ENCODE peak calls at places on chromosome 15, in ten cellular contexts. K, C, W, N, M, Y, O, R, B and Q are unnamed samples.

GRCh38 chr15:99451484-99451883 is 114.3 kb upstream of the MEF2A start:
- DNase-seq in K (no peak), C (no peak), W (no peak), N (no peak), M (no peak), Y (no peak), O (no peak), R (no peak), B (no peak), Q (no peak)

GRCh38 chr15:88120021-88120420 is 136.5 kb downstream of the NTRK3 start:
- DNase-seq in K (no peak), C (no peak), W (no peak), N (no peak), M (no peak), Y (no peak), O (no peak), R (no peak), B (no peak), Q (no peak)

GRCh38 chr15:29126208-29126536 is 143.4 kb downstream of the NSMCE3 start:
- DNase-seq in K (no peak), C (no peak), W (no peak), N (no peak), M (no peak), Y (no peak), O (no peak), R (no peak), B (no peak), Q (no peak)

GRCh38 chr15:47551079-47551478 is 166.2 kb upstream of the SEMA6D start:
- DNase-seq in K (no peak), C (no peak), W (no peak), N (no peak), M (no peak), Y (peak), O (peak), R (no peak), B (no peak), Q (peak)

GRCh38 chr15:79849789-79850188 is 47.0 kb downstream of the MTHFS start:
- DNase-seq in K (peak), C (no peak), W (no peak), N (no peak), M (peak), Y (peak), O (peak), R (peak), B (no peak), Q (peak)

GRCh38 chr15:32970847-32971246 is 223.7 kb downstream of the FMN1 start:
- DNase-seq in K (no peak), C (no peak), W (no peak), N (no peak), M (no peak), Y (no peak), O (no peak), R (no peak), B (no peak), Q (no peak)

GRCh38 chr15:76470691-76471090 is 134.1 kb downstream of the ISL2 start:
- DNase-seq in K (no peak), C (no peak), W (no peak), N (no peak), M (no peak), Y (no peak), O (no peak), R (peak), B (no peak), Q (no peak)

GRCh38 chr15:39918688-39919385 is 1.2 kb downstream of the GPR176 start:
- DNase-seq in K (no peak), C (no peak), W (no peak), N (no peak), M (no peak), Y (peak), O (no peak), R (peak), B (no peak), Q (no peak)

GRCh38 chr15:96331141-96331941 is 841 bp downstream of the NR2F2 start:
- DNase-seq in K (no peak), C (no peak), W (no peak), N (no peak), M (no peak), Y (peak), O (peak), R (peak), B (no peak), Q (no peak)

GRCh38 chr15:71366926-71367325 is 251.7 kb downstream of the THSD4 start:
- DNase-seq in K (no peak), C (no peak), W (no peak), N (no peak), M (no peak), Y (peak), O (no peak), R (no peak), B (no peak), Q (no peak)

GRCh38 chr15:101492752-101493692 is 3.5 kb upstream of the PCSK6 start:
- DNase-seq in K (no peak), C (no peak), W (no peak), N (no peak), M (no peak), Y (no peak), O (no peak), R (no peak), B (no peak), Q (no peak)

GRCh38 chr15:69629631-69630161 is 177.1 kb downstream of the RPLP1 start:
- DNase-seq in K (no peak), C (no peak), W (no peak), N (no peak), M (no peak), Y (no peak), O (no peak), R (no peak), B (no peak), Q (no peak)

GRCh38 chr15:41121951-41122350 is 5.9 kb upstream of the INO80 start:
- DNase-seq in K (no peak), C (no peak), W (no peak), N (no peak), M (no peak), Y (no peak), O (no peak), R (no peak), B (no peak), Q (no peak)

GRCh38 chr15:39447431-39447830 is 133.4 kb upstream of the THBS1 start:
- DNase-seq in K (no peak), C (no peak), W (no peak), N (no peak), M (no peak), Y (no peak), O (no peak), R (no peak), B (no peak), Q (peak)

GRCh38 chr15:74451861-74452835 is 8.8 kb downstream of the UBL7 start:
- DNase-seq in K (no peak), C (no peak), W (no peak), N (no peak), M (no peak), Y (no peak), O (no peak), R (no peak), B (no peak), Q (peak)

GRCh38 chr15:22918056-22918455 is 62.1 kb downstream of the CYFIP1 start:
- DNase-seq in K (no peak), C (no peak), W (no peak), N (no peak), M (no peak), Y (no peak), O (no peak), R (peak), B (no peak), Q (no peak)

GRCh38 chr15:77859491-77860060 is 217.9 kb downstream of the TBC1D2B start:
- DNase-seq in K (no peak), C (no peak), W (no peak), N (no peak), M (no peak), Y (no peak), O (no peak), R (no peak), B (no peak), Q (peak)

GRCh38 chr15:31327674-31328424 is 1.2 kb downstream of the KLF13 start:
- DNase-seq in K (no peak), C (peak), W (no peak), N (no peak), M (peak), Y (peak), O (no peak), R (peak), B (peak), Q (peak)

GRCh38 chr15:22239806-22240180 is 159.5 kb downstream of the OR4M2 start:
- DNase-seq in K (no peak), C (no peak), W (no peak), N (no peak), M (no peak), Y (no peak), O (no peak), R (no peak), B (no peak), Q (no peak)

GRCh38 chr15:88769161-88769971 is 33.9 kb upstream of the ACAN start:
- DNase-seq in K (no peak), C (no peak), W (no peak), N (no peak), M (no peak), Y (no peak), O (peak), R (peak), B (no peak), Q (peak)

GRCh38 chr15:36291501-36291900 is 287.9 kb upstream of the CDIN1 start:
- DNase-seq in K (no peak), C (no peak), W (no peak), N (no peak), M (no peak), Y (no peak), O (no peak), R (no peak), B (no peak), Q (no peak)

GRCh38 chr15:92118162-92118935 is 264.8 kb downstream of the SLCO3A1 start:
- DNase-seq in K (no peak), C (no peak), W (no peak), N (no peak), M (no peak), Y (no peak), O (no peak), R (no peak), B (no peak), Q (peak)

GRCh38 chr15:45009046-45009445 is 13.9 kb upstream of the SORD start:
- DNase-seq in K (no peak), C (no peak), W (no peak), N (no peak), M (no peak), Y (no peak), O (no peak), R (no peak), B (no peak), Q (no peak)

GRCh38 chr15:67809866-67810265 is 15.4 kb upstream of the SKOR1 start:
- DNase-seq in K (no peak), C (no peak), W (no peak), N (no peak), M (no peak), Y (no peak), O (no peak), R (no peak), B (no peak), Q (no peak)

GRCh38 chr15:91627473-91628309 is 225.8 kb upstream of the SLCO3A1 start:
- DNase-seq in K (no peak), C (no peak), W (no peak), N (no peak), M (no peak), Y (no peak), O (peak), R (peak), B (no peak), Q (peak)

GRCh38 chr15:37872661-37873060 is 61.8 kb upstream of the TMCO5A start:
- DNase-seq in K (no peak), C (no peak), W (no peak), N (no peak), M (no peak), Y (no peak), O (no peak), R (no peak), B (no peak), Q (no peak)

GRCh38 chr15:79769081-79769481 is 127.7 kb downstream of the MTHFS start:
- DNase-seq in K (peak), C (no peak), W (no peak), N (no peak), M (no peak), Y (no peak), O (no peak), R (peak), B (no peak), Q (peak)

GRCh38 chr15:43625086-43625485 is 6.5 kb upstream of the STRC start:
- DNase-seq in K (no peak), C (no peak), W (no peak), N (no peak), M (no peak), Y (no peak), O (no peak), R (no peak), B (no peak), Q (no peak)

GRCh38 chr15:58919232-58919631 is 14.2 kb downstream of the SLTM start:
- DNase-seq in K (no peak), C (no peak), W (no peak), N (no peak), M (no peak), Y (no peak), O (no peak), R (no peak), B (no peak), Q (no peak)

GRCh38 chr15:92883643-92884458 is 16.3 kb upstream of the CHD2 start:
- DNase-seq in K (peak), C (no peak), W (no peak), N (no peak), M (no peak), Y (peak), O (no peak), R (peak), B (no peak), Q (peak)

GRCh38 chr15:29805708-29806104 is 16.6 kb downstream of the TJP1 start:
- DNase-seq in K (no peak), C (no peak), W (no peak), N (no peak), M (no peak), Y (no peak), O (no peak), R (no peak), B (no peak), Q (no peak)

GRCh38 chr15:96695426-96695825 is 364.9 kb downstream of the NR2F2 start:
- DNase-seq in K (no peak), C (no peak), W (no peak), N (no peak), M (no peak), Y (no peak), O (no peak), R (no peak), B (no peak), Q (no peak)

GRCh38 chr15:88467935-88468528 is 524 bp downstream of the MRPS11 start:
- DNase-seq in K (no peak), C (no peak), W (peak), N (no peak), M (no peak), Y (peak), O (peak), R (peak), B (no peak), Q (peak)

GRCh38 chr15:34987182-34987488 is 952 bp downstream of the ZNF770 start:
- DNase-seq in K (no peak), C (no peak), W (no peak), N (no peak), M (no peak), Y (peak), O (no peak), R (no peak), B (no peak), Q (peak)

GRCh38 chr15:59532770-59533379 is 78.7 kb upstream of the GCNT3 start:
- DNase-seq in K (no peak), C (peak), W (no peak), N (no peak), M (no peak), Y (peak), O (no peak), R (peak), B (no peak), Q (peak)

GRCh38 chr15:98177950-98178848 is 217.7 kb downstream of the ARRDC4 start:
- DNase-seq in K (no peak), C (peak), W (no peak), N (no peak), M (peak), Y (peak), O (peak), R (peak), B (no peak), Q (peak)

GRCh38 chr15:88256261-88257230 is at the start of gene NTRK3:
- DNase-seq in K (no peak), C (no peak), W (no peak), N (no peak), M (no peak), Y (peak), O (peak), R (peak), B (no peak), Q (peak)

GRCh38 chr15:52083603-52084002 is 29.0 kb downstream of the BCL2L10 start:
- DNase-seq in K (no peak), C (no peak), W (no peak), N (no peak), M (no peak), Y (no peak), O (no peak), R (no peak), B (no peak), Q (no peak)